ENCODE peak calls at places on chromosomes 11 and 22, in eight cellular contexts. V is skeletal muscle cell; J is NCI-H1930; E is GM13977; X is upper lobe of right lung; Y is HAP-1; D is amniotic stem cell; A is stimulated activated CD4-positive, alpha-beta T cell treated with anti-CD3 and anti-CD28 coated beads, Interleukin-12 subunit alpha, Interleukin-12 subunit beta, amount 100 ng/mL, for 24 hours. K is an unnamed sample.

GRCh38 chr11:45580399-45580798 is 85.0 kb downstream of the CHST1 start:
- DNase-seq in V (peak), J (no peak), E (no peak), X (peak), Y (peak), D (no peak), A (no peak), K (peak)

GRCh38 chr22:19473578-19473977 is 5.4 kb downstream of the UFD1 start:
- DNase-seq in V (no peak), J (no peak), E (no peak), X (no peak), Y (no peak), D (no peak), A (no peak), K (no peak)

GRCh38 chr11:117851852-117852251 is 24.6 kb downstream of the FXYD6 start:
- DNase-seq in V (no peak), J (no peak), E (no peak), X (no peak), Y (no peak), D (no peak), A (no peak), K (no peak)

GRCh38 chr11:76336597-76336996 is 44.3 kb downstream of the THAP12 start:
- DNase-seq in V (no peak), J (no peak), E (no peak), X (no peak), Y (no peak), D (no peak), A (no peak), K (no peak)

GRCh38 chr11:14202263-14203173 is 156.5 kb downstream of the RRAS2 start:
- DNase-seq in V (no peak), J (no peak), E (peak), X (no peak), Y (no peak), D (no peak), A (no peak), K (no peak)

GRCh38 chr11:45652781-45653180 is 12.6 kb downstream of the CHST1 start:
- DNase-seq in V (no peak), J (no peak), E (no peak), X (peak), Y (no peak), D (no peak), A (no peak), K (peak)

GRCh38 chr22:17074648-17075002 is 10.2 kb upstream of the IL17RA start:
- DNase-seq in V (no peak), J (no peak), E (no peak), X (no peak), Y (no peak), D (no peak), A (no peak), K (no peak)

GRCh38 chr11:123977731-123978347 is at the start of gene OR10S1:
- DNase-seq in V (no peak), J (no peak), E (no peak), X (no peak), Y (no peak), D (no peak), A (no peak), K (no peak)

GRCh38 chr11:75275581-75275980 is 35.0 kb downstream of the TPBGL start:
- DNase-seq in V (no peak), J (no peak), E (no peak), X (peak), Y (no peak), D (no peak), A (peak), K (no peak)

GRCh38 chr22:27989758-27990450 is 70.8 kb upstream of the PITPNB start:
- DNase-seq in V (no peak), J (no peak), E (no peak), X (no peak), Y (peak), D (no peak), A (no peak), K (no peak)

GRCh38 chr22:31789803-31790202 is 36.0 kb downstream of the DEPDC5 start:
- DNase-seq in V (no peak), J (no peak), E (no peak), X (no peak), Y (no peak), D (no peak), A (no peak), K (no peak)

GRCh38 chr11:75203641-75204011 is 36.9 kb upstream of the TPBGL start:
- DNase-seq in V (no peak), J (no peak), E (no peak), X (peak), Y (no peak), D (no peak), A (no peak), K (no peak)

GRCh38 chr11:15819679-15820286 is 536.6 kb downstream of the SOX6 start:
- DNase-seq in V (no peak), J (peak), E (peak), X (peak), Y (peak), D (no peak), A (peak), K (peak)

GRCh38 chr11:9512370-9513019 is 51.7 kb downstream of the ZNF143 start:
- DNase-seq in V (no peak), J (no peak), E (no peak), X (no peak), Y (no peak), D (no peak), A (no peak), K (no peak)

GRCh38 chr11:110971110-110971509 is 258.9 kb upstream of the ARHGAP20 start:
- DNase-seq in V (no peak), J (no peak), E (no peak), X (no peak), Y (no peak), D (no peak), A (no peak), K (peak)

K was measured in cardiac fibroblast.